ENCODE peak calls at places on chromosomes 7 and 10, in four cellular contexts. G is MM.1S, P is NB4, Y is fibroblast of pulmonary artery. H is an unnamed sample.

GRCh38 chr7:135320277-135320676 is 86.6 kb downstream of the STRA8 start:
- DNase-seq in G (no peak), P (no peak), Y (peak), H (no peak)

GRCh38 chr10:122045212-122045611 is 56.2 kb downstream of the TACC2 start:
- DNase-seq in G (no peak), P (no peak), Y (no peak), H (no peak)

GRCh38 chr10:101223274-101224059 is 5.8 kb downstream of the LBX1 start:
- DNase-seq in G (no peak), P (no peak), Y (no peak), H (no peak)

GRCh38 chr7:105010538-105011523 is 3.2 kb upstream of the KMT2E start:
- DNase-seq in G (no peak), P (peak), Y (peak), H (peak)

GRCh38 chr7:36923831-36924555 is 199.7 kb upstream of the AOAH start:
- DNase-seq in G (peak), P (peak), Y (no peak), H (no peak)

GRCh38 chr7:44183386-44183785 is 5.9 kb downstream of the GCK start:
- DNase-seq in G (no peak), P (no peak), Y (no peak), H (no peak)

GRCh38 chr10:11740907-11741306 is 1.3 kb upstream of the ECHDC3 start:
- DNase-seq in G (no peak), P (no peak), Y (no peak), H (no peak)

GRCh38 chr7:79619216-79619615 is 165.7 kb upstream of the MAGI2 start:
- DNase-seq in G (no peak), P (no peak), Y (no peak), H (no peak)

GRCh38 chr7:16421333-16422099 is at the start of gene CRPPA:
- DNase-seq in G (peak), P (peak), Y (peak), H (no peak)

GRCh38 chr10:31476088-31476487 is 157.1 kb downstream of the ZEB1 start:
- DNase-seq in G (no peak), P (no peak), Y (no peak), H (no peak)

GRCh38 chr10:31477584-31477983 is 158.6 kb downstream of the ZEB1 start:
- DNase-seq in G (no peak), P (no peak), Y (no peak), H (no peak)

GRCh38 chr10:31479752-31480151 is 160.7 kb downstream of the ZEB1 start:
- DNase-seq in G (peak), P (no peak), Y (no peak), H (no peak)

DNA sequence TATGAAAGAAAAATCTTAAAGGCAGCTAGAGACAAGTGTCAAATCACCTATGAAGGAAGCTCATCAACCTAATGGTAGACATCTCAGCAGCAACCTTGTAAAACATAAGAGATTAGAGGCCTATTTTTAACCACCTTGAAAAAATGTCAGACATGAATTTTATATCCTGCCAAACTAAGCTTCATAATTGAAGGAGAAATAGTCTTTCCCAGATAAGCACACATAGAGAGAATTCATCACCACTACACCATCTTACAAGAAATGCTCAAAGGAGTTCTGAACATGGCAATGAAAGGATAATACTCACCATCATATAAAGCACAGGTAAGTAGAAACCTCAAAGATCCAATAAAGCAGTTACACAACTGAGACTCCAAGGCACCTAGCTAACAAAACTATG is 156.5 kb downstream of the ZEB1 start:
- DNase-seq in G (no peak), P (no peak), Y (no peak), H (no peak)
- TF ChIP-seq CTCF in G (no peak), P (no peak), Y (no peak), H (no peak)

GRCh38 chr10:92124524-92125168 is 166.2 kb downstream of the CPEB3 start:
- DNase-seq in G (no peak), P (peak), Y (peak), H (no peak)
- H3K4me3 ChIP-seq in G (no peak), P (no peak), Y (no peak), H (no peak)

GRCh38 chr10:45596556-45596955 is 76.0 kb downstream of the ZFAND4 start:
- DNase-seq in G (no peak), P (no peak), Y (no peak), H (no peak)

GRCh38 chr10:45593938-45594275 is 78.7 kb downstream of the ZFAND4 start:
- DNase-seq in G (no peak), P (no peak), Y (no peak), H (no peak)

GRCh38 chr10:45592926-45593325 is 79.6 kb downstream of the ZFAND4 start:
- DNase-seq in G (no peak), P (peak), Y (no peak), H (no peak)

GRCh38 chr10:45592432-45592831 is 80.1 kb downstream of the ZFAND4 start:
- DNase-seq in G (no peak), P (no peak), Y (no peak), H (no peak)

DNA sequence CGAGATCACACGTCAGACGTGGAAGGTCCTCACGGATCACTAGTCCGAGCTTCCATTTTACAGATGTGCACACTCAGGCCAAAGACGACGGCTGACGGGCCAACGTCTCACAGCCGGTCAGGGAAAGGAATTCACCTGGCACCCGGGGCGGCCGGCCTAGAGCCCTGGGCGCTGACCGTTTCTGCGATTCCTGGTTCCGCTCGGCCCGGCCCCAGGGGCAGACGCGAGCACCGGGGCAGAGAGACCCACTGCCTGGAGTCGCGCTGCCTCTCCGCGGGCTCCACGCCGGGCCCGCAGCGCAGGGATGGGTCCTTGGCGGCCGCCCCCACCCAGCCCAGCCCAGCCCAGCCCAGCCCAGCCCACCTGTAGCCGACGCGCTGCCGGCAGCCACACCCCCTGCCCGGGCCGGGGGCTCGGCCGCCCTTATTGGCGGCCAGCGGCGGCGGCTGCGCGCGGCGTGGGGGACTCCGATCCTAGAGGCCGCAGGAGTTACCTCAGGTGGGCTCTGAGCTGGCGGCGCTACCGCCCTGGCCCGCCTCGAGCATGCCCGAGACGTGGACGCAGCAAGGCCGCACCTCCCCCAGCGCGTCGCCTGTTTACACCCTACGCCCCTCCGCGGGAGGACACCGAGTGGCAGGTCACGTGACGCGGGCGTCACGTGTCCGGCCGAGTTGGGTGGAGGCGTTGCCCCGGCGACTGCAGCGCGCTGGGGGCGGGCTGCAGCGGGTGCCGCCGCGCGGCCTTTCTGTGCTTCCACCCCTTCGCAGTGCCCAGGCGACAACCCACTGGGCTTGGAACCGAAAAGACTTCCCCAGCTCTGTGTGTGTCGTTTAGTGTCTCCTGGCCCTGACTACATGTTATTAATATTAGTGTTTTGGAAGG is 78.1 kb downstream of the ZFAND4 start:
- DNase-seq in G (peak), P (peak), Y (peak), H (peak)
- TF ChIP-seq CTCF in G (no peak), P (no peak), Y (no peak), H (peak)

GRCh38 chr10:79152423-79152817 is 83.7 kb downstream of the ZMIZ1 start:
- DNase-seq in G (no peak), P (no peak), Y (no peak), H (no peak)
- H3K4me3 ChIP-seq in G (no peak), P (no peak), Y (no peak), H (no peak)

DNA sequence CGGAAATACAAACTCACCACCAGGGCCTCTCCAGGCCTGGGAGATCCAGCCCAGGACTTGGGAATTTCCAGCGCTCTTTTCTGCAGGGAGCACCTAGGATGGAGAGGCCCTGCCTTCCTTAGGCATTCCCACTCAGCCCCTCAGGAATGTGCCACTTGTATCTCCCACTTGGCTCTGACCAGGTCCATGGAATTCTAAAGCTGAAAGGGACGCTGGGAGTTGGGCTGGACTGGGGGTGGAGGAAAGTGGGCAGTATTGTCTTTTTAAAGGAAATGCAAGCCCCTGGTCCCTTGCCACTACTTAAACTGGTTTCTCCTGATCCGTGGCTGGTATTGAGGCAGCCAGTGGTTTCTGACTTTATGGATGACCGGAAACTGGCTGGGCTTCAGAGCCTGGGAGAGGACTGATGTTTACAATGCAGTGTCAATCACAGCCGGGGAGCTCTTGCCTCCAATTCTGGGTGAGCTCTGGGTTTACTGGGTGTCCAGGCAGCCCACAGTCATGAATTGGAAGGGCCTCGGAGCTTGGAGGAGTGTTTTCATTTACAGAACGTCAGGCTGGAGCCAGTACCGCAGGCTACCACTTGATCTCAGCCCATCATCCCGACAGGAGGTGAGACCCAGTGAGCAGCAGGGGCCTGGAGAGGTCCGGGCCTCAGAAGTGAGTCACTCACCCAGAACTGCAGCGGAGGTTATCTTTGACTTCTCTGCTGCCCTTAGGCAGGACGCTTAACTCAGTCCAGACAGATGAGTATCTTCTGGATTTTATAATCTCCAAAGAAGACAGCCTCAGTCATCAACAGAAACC is 27.3 kb downstream of the AGAP3 start:
- DNase-seq in G (no peak), P (no peak), Y (peak), H (no peak)
- TF ChIP-seq CTCF in G (no peak), P (no peak), Y (no peak), H (no peak)

GRCh38 chr7:65251851-65252620 is 121.6 kb upstream of the ZNF92 start:
- DNase-seq in G (no peak), P (peak), Y (peak), H (peak)
- H3K4me3 ChIP-seq in G (peak), P (peak), Y (peak), H (peak)

DNA sequence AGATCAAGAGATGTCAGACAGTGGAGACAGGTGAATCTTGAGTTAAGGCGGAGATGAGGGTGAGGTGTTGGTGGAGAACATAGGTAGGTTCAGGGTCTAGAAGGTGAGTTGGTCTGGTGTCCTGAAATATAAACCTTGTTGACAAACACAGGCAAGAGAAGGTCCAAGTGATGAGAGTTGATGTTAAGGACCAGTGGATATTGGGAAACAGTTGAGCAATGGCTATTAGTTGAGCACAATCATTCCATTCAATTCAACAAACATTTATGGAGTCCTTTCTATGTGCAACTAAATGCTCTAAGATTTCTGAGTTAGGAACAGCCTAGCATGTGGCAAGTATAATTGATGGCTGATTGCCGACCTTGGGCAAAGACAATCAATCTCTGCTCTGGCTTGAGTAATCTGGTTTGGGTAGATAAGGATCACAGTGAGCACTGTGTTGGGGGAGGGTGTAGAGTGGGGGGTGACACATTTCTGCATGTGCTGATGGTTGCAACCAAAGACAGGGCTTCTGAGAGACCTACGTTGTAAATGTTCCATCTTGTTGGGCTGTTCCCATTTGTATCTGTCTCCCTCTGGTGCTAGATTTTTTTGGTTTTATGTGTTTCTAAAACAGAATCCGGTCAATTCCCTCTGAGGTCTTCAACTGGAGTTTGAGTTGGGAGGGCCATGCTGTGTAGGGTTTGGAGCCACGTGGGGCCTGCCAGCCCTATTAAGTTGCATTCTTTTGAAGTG is 201.1 kb downstream of the BAMBI start:
- DNase-seq in G (no peak), P (no peak), Y (no peak), H (no peak)
- TF ChIP-seq CTCF in G (no peak), P (no peak), Y (no peak), H (no peak)

DNA sequence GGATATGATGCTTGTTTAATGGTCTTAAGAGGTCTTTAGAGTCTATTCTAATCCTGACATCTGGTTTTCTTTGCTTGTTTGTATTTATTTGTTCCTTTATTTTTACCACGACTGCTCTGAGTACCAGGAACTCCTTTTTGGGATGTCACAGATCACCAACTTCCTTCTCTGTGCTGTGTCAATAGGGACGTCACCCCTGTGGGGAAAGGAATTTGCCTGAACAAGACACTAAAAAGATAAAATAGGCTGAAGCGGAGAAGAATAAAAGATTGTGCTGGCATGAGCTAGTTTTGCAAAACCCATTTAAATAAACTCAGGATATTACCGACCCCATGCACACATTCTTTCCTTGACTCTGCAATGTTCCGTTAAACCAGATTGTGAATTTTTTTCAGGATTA is 27.7 kb downstream of the MGMT start:
- DNase-seq in G (no peak), P (no peak), Y (no peak), H (no peak)
- H3K4me3 ChIP-seq in G (no peak), P (no peak), Y (no peak), H (no peak)

DNA sequence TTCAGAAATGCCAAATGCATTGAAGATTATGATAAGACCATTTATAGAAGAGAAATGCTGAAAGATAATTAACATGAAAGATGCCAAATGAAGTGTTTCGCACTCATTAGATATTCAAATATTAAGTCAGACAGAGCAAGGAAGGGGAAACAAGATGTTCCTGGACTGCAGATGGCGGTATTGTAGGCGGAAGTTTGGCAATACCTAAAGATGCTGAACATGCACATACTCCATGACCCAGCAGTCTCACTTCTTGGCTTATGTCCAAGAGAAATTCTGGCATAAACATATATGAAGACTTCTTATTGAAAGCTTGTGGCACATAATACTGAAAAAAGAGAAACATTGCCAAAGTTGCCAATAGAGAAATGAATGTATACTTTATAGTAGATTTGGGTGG is 325.4 kb upstream of the SEMA3C start:
- DNase-seq in G (no peak), P (peak), Y (peak), H (no peak)
- TF ChIP-seq CTCF in G (no peak), P (no peak), Y (no peak), H (no peak)